ENCODE peak calls at places on chromosomes 4 and X, in six cellular contexts. S is CD4-positive, CD25-positive, alpha-beta regulatory T cell; F is colonic mucosa; U is CD8-positive, alpha-beta memory T cell; A is CD8-positive, alpha-beta T cell; Z is fibroblast of lung. L is an unnamed sample.
A peak's percentile ranks its signal among the peaks of the same experiment; 100 is the strongest.

GRCh38 chr4:101346312-101346561 is 1.1 kb downstream of the PPP3CA start:
- DNase-seq in S (peak; percentile 51), F (peak; percentile 62), U (peak; percentile 64), A (peak; percentile 54), Z (no peak), L (no peak)

GRCh38 chr4:153295131-153295755 is 49.2 kb upstream of the MND1 start:
- DNase-seq in S (no peak), F (no peak), U (no peak), A (no peak), Z (no peak), L (no peak)

GRCh38 chr4:123600921-123601904 is 204.6 kb downstream of the SPRY1 start:
- DNase-seq in S (no peak), F (peak; percentile 45), U (no peak), A (no peak), Z (no peak), L (no peak)

GRCh38 chr4:6785572-6785925 is 3.0 kb downstream of the KIAA0232 start:
- DNase-seq in S (no peak), F (no peak), U (no peak), A (no peak), Z (no peak), L (no peak)

GRCh38 chr4:110622841-110623709 is at the start of gene PITX2:
- DNase-seq in S (no peak), F (peak; percentile 96), U (no peak), A (no peak), Z (peak; percentile 83), L (peak; percentile 87)

GRCh38 chrX:153102436-153102835 is 30.2 kb downstream of the PNMA6A start:
- DNase-seq in S (no peak), F (no peak), U (no peak), A (no peak), Z (no peak), L (no peak)

GRCh38 chrX:46913710-46914109 is 1.5 kb downstream of the JADE3 start:
- DNase-seq in S (no peak), F (peak; percentile 18), U (no peak), A (no peak), Z (peak; percentile 27), L (peak; percentile 16)

GRCh38 chr4:16079046-16079445 is 4.8 kb downstream of the PROM1 start:
- DNase-seq in S (no peak), F (no peak), U (no peak), A (no peak), Z (peak; percentile 38), L (no peak)

GRCh38 chrX:109403927-109404326 is 78.0 kb downstream of the GUCY2F start:
- DNase-seq in S (no peak), F (no peak), U (no peak), A (no peak), Z (no peak), L (no peak)

GRCh38 chr4:78369691-78370090 is 181.9 kb upstream of the ANXA3 start:
- DNase-seq in S (no peak), F (no peak), U (no peak), A (no peak), Z (peak; percentile 42), L (no peak)

GRCh38 chr4:27819261-27819660 is 958.6 kb downstream of the STIM2 start:
- DNase-seq in S (no peak), F (no peak), U (no peak), A (no peak), Z (peak; percentile 28), L (no peak)

DNA sequence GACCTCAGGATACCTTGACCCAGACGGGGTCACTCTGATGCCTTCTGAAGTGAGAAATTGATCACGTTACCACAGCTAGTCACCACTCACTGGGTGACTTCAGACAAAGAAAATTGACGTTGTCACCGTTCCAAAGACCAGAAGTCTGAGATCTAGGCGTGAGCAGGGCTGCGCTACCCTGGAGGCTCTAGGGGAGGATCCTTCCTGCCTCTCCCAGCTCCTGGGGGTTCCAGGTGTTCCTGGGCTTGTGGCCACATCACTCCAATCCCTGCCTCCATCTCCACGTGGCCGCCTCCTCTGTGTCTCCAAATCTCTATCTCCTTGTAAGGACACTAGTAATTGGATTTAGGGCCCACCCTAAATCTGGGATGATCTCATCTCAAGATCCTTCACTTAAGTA is 48.9 kb upstream of the CD99 start:
- DNase-seq in S (no peak), F (no peak), U (no peak), A (no peak), Z (no peak), L (no peak)
- H3K4me3 ChIP-seq in S (no peak overlapping the region), F (no peak overlapping the region), U (no peak overlapping the region), A (no peak overlapping the region), Z (no peak overlapping the region), L (no peak overlapping the region)

GRCh38 chr4:136103616-136104015 is 1428.7 kb downstream of the PCDH18 start:
- DNase-seq in S (no peak), F (no peak), U (no peak), A (no peak), Z (no peak), L (no peak)
- H3K4me1 ChIP-seq in S (no peaks in the 10 kb centered on the region), F (no peaks in the 10 kb centered on the region), U (no peaks in the 10 kb centered on the region), A (no peaks in the 10 kb centered on the region), Z (no peaks in the 10 kb centered on the region), L (no peaks in the 10 kb centered on the region)

GRCh38 chr4:30718021-30718888 is 1.9 kb upstream of the PCDH7 start:
- DNase-seq in S (no peak), F (peak; percentile 49), U (no peak), A (no peak), Z (peak; percentile 71), L (peak; percentile 71)
- H3K27ac ChIP-seq in S (no peak overlapping the region), F (peak overlapping the region; percentile 62), U (no peak overlapping the region), A (no peak overlapping the region), Z (peak overlapping the region; percentile 26), L (no peak overlapping the region)

DNA sequence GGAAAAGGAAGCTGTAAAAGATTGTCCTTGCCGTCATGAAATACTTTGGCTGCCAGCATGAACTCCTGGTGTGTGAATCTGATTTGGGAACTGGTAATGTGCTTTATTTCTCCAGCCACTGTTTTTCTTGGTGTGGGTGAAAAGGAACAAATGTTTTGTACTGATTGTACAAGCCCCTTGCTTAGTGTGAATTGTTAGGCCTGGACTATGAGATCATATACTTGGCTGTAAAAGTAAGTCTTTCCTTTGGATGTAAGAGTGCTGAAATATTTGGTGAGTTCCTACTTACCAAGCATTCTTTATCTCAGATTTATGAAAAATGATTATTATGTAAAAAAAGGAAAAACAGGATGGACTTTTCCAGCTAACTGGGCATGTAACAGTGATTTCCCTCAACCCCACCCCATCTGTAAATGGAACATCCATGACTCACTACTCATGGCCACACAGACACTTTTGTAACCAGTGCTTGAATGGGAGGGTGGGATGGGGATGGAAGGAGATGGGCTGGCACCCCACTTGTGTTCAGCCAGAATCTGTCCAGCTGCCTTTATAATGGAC is 6.3 kb downstream of the FNIP2 start:
- DNase-seq in S (no peak), F (peak; percentile 56), U (no peak), A (no peak), Z (peak; percentile 85), L (no peak)
- H3K4me3 ChIP-seq in S (no peak overlapping the region), F (no peak overlapping the region), U (no peak overlapping the region), A (no peak overlapping the region), Z (no peak overlapping the region), L (peak overlapping the region; percentile 9)

DNA sequence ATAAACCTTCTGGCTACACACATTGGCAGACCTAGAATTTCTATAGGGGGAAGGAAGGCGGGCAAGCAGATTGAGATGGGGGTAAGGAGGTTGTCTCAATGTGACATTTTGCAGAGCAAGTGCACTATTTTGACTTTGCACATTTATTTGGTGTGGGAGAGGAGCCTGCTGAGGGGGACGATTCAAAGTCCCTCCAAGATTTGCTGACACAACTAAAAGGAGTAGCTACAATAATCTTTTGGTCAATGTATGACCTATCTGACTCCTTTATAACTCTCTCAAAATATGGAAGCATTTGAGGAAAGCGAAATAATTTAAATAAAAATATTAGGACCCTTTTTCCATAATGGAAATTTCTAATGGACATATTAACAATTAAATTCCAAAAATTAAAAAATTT is 274.9 kb upstream of the PPARGC1A start:
- DNase-seq in S (no peak), F (no peak), U (no peak), A (no peak), Z (no peak), L (no peak)
- H3K4me1 ChIP-seq in S (no peaks in the 10 kb centered on the region), F (no peaks in the 10 kb centered on the region), U (no peaks in the 10 kb centered on the region), A (no peaks in the 10 kb centered on the region), Z (no peaks in the 10 kb centered on the region), L (no peaks in the 10 kb centered on the region)